ENCODE peak calls at places on chromosomes 1 and 21, in seven cellular contexts. U is GM04504; Q is activated T-cell treated with anti-CD3 and anti-CD28 coated beads, Interleukin-2, amount 50 U/mL, for 72 hours; I is glutamatergic neuron; E is PC-9; Y is T-cell; B is EH. J is an unnamed sample.

GRCh38 chr1:224495861-224496260 is 61.3 kb upstream of the WDR26 start:
- DNase-seq in U (no peak), Q (no peak), I (no peak), E (no peak), Y (no peak), B (no peak), J (no peak)

GRCh38 chr1:185170291-185170848 is 13.4 kb downstream of the SWT1 start:
- DNase-seq in U (no peak), Q (peak; percentile 42), I (peak; percentile 20), E (no peak), Y (peak; percentile 3), B (peak; percentile 69), J (no peak)

GRCh38 chr1:224662870-224663269 is 46.8 kb downstream of the CNIH3 start:
- DNase-seq in U (no peak), Q (no peak), I (no peak), E (no peak), Y (no peak), B (no peak), J (no peak)

GRCh38 chr1:84415386-84415785 is 17.1 kb downstream of the DNASE2B start:
- DNase-seq in U (no peak), Q (no peak), I (no peak), E (no peak), Y (no peak), B (peak; percentile 37), J (no peak)

GRCh38 chr1:182616130-182617074 is 12.2 kb upstream of the RGS16 start:
- DNase-seq in U (no peak), Q (peak; percentile 95), I (peak; percentile 55), E (no peak), Y (peak; percentile 92), B (peak; percentile 75), J (peak; percentile 89)

GRCh38 chr1:6209661-6210605 is 4.0 kb downstream of the RNF207 start:
- DNase-seq in U (no peak), Q (peak; percentile 50), I (peak; percentile 43), E (no peak), Y (no peak), B (no peak), J (no peak)

GRCh38 chr1:41404308-41404755 is 43.1 kb downstream of the FOXO6 start:
- DNase-seq in U (no peak), Q (peak; percentile 23), I (peak; percentile 62), E (peak; percentile 54), Y (no peak), B (peak; percentile 75), J (peak; percentile 66)

GRCh38 chr21:33908760-33909159 is 6.8 kb downstream of the ATP5PO start:
- DNase-seq in U (no peak), Q (peak; percentile 32), I (no peak), E (no peak), Y (no peak), B (no peak), J (no peak)

GRCh38 chr1:203278087-203278884 is 27.0 kb upstream of the BTG2 start:
- DNase-seq in U (peak; percentile 50), Q (no peak), I (peak; percentile 67), E (no peak), Y (no peak), B (peak; percentile 88), J (peak; percentile 97)

GRCh38 chr1:23585321-23586022 is 26.2 kb upstream of the ID3 start:
- DNase-seq in U (peak; percentile 95), Q (no peak), I (no peak), E (peak; percentile 91), Y (no peak), B (peak; percentile 99), J (no peak)

GRCh38 chr1:87968259-87968955 is 639.7 kb downstream of the LMO4 start:
- DNase-seq in U (peak; percentile 32), Q (no peak), I (no peak), E (no peak), Y (no peak), B (peak; percentile 69), J (peak; percentile 53)

GRCh38 chr1:156448134-156448967 is 52.2 kb downstream of the MEF2D start:
- DNase-seq in U (no peak), Q (no peak), I (no peak), E (peak; percentile 32), Y (no peak), B (no peak), J (no peak)